ENCODE peak calls at places on chromosome 22, in four cellular contexts. N is cardiac muscle cell, G is HL-60, D is endothelial cell. U is an unnamed sample.

GRCh38 chr22:22802346-22802970 is 85.2 kb upstream of the IGLL5 start:
- DNase-seq in N (no peak), G (no peak), D (no peak), U (no peak)

GRCh38 chr22:39144101-39144815 is 8.2 kb downstream of the CBX7 start:
- DNase-seq in N (no peak), G (no peak), D (no peak), U (no peak)

GRCh38 chr22:35174398-35174797 is 82.9 kb upstream of the HMGXB4 start:
- DNase-seq in N (no peak), G (no peak), D (no peak), U (no peak)

GRCh38 chr22:44523981-44524759 is 26.1 kb upstream of the RTL6 start:
- DNase-seq in N (peak; percentile 44), G (no peak), D (no peak), U (no peak)

GRCh38 chr22:46663436-46664100 is 43.4 kb downstream of the GRAMD4 start:
- DNase-seq in N (no peak), G (no peak), D (no peak), U (no peak)

GRCh38 chr22:27094633-27095308 is 437.4 kb downstream of the MIAT start:
- DNase-seq in N (no peak), G (no peak), D (no peak), U (no peak)

GRCh38 chr22:23534851-23535717 is 45.0 kb downstream of the IGLL1 start:
- DNase-seq in N (no peak), G (no peak), D (no peak), U (no peak)

GRCh38 chr22:47421846-47422245 is 659.4 kb downstream of the TBC1D22A start:
- DNase-seq in N (no peak), G (no peak), D (no peak), U (no peak)

GRCh38 chr22:44691796-44692661 is 10.0 kb upstream of the PRR5 start:
- DNase-seq in N (no peak), G (no peak), D (no peak), U (no peak)

GRCh38 chr22:23608583-23608982 is 23.5 kb downstream of the DRICH1 start:
- DNase-seq in N (peak; percentile 74), G (no peak), D (peak; percentile 64), U (no peak)

GRCh38 chr22:28656156-28656555 is 23.5 kb downstream of the TTC28 start:
- DNase-seq in N (peak; percentile 6), G (no peak), D (peak; percentile 6), U (no peak)

GRCh38 chr22:36177160-36177559 is 16.6 kb upstream of the APOL3 start:
- DNase-seq in N (no peak), G (no peak), D (no peak), U (no peak)

GRCh38 chr22:40310771-40311120 is 35.6 kb upstream of the ADSL start:
- DNase-seq in N (no peak), G (no peak), D (no peak), U (no peak)

GRCh38 chr22:31106651-31107205 is 640 bp downstream of the SELENOM start:
- DNase-seq in N (no peak), G (no peak), D (peak; percentile 36), U (peak; percentile 40)

GRCh38 chr22:35367331-35367886 is 13.5 kb upstream of the HMOX1 start:
- DNase-seq in N (no peak), G (no peak), D (no peak), U (peak; percentile 74)

GRCh38 chr22:50683994-50684371 is 11.4 kb downstream of the SHANK3 start:
- DNase-seq in N (no peak), G (no peak), D (no peak), U (no peak)

GRCh38 chr22:26648011-26648497 is 9.3 kb upstream of the MIAT start:
- DNase-seq in N (no peak), G (no peak), D (no peak), U (no peak)

GRCh38 chr22:26597026-26597425 is 7.1 kb upstream of the TPST2 start:
- DNase-seq in N (no peak), G (no peak), D (no peak), U (no peak)

GRCh38 chr22:38953577-38954413 is 3.6 kb upstream of the APOBEC3A start:
- DNase-seq in N (no peak), G (peak; percentile 65), D (no peak), U (peak; percentile 94)

GRCh38 chr22:46419754-46420571 is 84.4 kb downstream of the TRMU start:
- DNase-seq in N (no peak), G (no peak), D (no peak), U (no peak)

GRCh38 chr22:50656122-50657070 is 16.2 kb upstream of the SHANK3 start:
- DNase-seq in N (no peak), G (no peak), D (no peak), U (no peak)

GRCh38 chr22:47107431-47107830 is 345.0 kb downstream of the TBC1D22A start:
- DNase-seq in N (no peak), G (no peak), D (no peak), U (no peak)

GRCh38 chr22:45425101-45425500 is 11.6 kb downstream of the RIBC2 start:
- DNase-seq in N (no peak), G (no peak), D (no peak), U (no peak)

GRCh38 chr22:39139933-39140332 is 12.5 kb downstream of the CBX7 start:
- DNase-seq in N (peak; percentile 40), G (no peak), D (no peak), U (no peak)

GRCh38 chr22:27560781-27561180 is 240.8 kb downstream of the MN1 start:
- DNase-seq in N (no peak), G (no peak), D (no peak), U (no peak)

GRCh38 chr22:35986085-35986484 is 42.5 kb downstream of the RBFOX2 start:
- DNase-seq in N (no peak), G (no peak), D (no peak), U (no peak)

GRCh38 chr22:47423266-47423665 is 660.8 kb downstream of the TBC1D22A start:
- DNase-seq in N (no peak), G (no peak), D (no peak), U (no peak)

DNA sequence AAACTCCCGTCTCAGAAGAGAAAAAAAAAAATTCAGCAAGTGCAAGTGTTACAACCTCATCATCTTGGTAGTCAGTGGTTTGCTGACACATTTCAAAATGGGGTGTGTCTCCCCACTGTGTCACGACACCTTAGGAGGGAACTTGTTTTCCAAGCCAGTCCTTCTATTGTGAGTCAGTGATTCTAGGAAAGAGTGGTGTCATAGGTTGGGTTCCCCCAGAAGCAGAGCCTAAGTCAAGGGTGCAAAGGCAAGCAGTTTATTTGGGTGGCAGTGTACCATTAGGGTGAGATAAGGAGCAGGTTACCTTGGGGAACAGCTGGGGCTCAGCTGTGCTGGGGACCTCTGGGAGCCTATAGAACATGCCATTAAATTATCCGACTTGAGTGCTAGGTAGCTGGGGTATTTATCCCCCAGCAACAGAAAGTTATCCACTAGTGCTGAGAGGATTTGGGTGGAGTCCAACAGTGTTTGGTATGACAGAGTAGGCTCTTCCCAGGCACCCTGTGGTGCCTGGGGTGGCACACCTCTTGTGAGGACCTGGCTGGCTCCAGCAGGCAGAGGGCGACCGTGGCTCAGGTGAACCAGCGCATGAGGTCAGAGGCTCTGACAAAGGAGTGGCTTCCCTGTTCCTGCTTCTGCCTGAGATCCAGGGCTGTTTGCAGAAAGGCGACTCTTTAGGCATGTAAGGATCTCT is 41.7 kb downstream of the KIAA1671 start:
- DNase-seq in N (peak; percentile 41), G (no peak), D (no peak), U (no peak)
- TF ChIP-seq CTCF in N (no peak), G (no peak), D (no peak), U (no peak)

GRCh38 chr22:43136801-43137200 is 6.4 kb downstream of the MCAT start:
- DNase-seq in N (no peak), G (no peak), D (no peak), U (no peak)
- TF ChIP-seq CTCF in N (no peak), G (no peak), D (no peak), U (no peak)

DNA sequence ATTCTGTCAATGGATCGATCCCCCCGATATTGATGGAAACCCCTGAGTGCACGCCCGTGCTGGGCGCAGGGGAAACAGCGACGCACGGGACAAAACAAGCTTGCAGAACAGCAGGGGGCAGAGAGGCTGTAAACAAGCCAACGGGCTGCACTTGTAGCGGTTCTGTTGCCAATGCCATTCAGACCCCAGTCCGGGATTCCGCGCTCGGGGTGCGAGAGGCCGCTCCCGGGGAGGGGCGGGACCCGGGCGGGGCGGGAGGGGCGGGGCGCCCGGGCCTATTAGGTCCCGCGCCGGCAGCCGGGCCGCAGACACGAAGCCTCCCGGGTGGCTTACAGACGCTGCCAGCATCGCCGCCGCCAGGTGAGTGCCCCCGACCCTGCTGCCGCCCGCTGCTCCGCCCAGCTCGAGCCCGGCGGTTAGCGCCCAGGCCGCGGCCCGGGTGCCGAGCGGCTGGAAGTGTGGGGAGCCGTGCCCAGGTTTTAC is at the start of gene BIK:
- DNase-seq in N (peak; percentile 75), G (peak; percentile 61), D (peak; percentile 50), U (peak; percentile 59)
- TF ChIP-seq CTCF in N (peak; percentile 31), G (no peak), D (no peak), U (no peak)

GRCh38 chr22:34105461-34106062 is 185.3 kb upstream of the LARGE1 start:
- DNase-seq in N (peak; percentile 69), G (no peak), D (peak; percentile 53), U (no peak)
- TF ChIP-seq CTCF in N (no peak), G (peak; percentile 53), D (peak; percentile 27), U (peak; percentile 24)

DNA sequence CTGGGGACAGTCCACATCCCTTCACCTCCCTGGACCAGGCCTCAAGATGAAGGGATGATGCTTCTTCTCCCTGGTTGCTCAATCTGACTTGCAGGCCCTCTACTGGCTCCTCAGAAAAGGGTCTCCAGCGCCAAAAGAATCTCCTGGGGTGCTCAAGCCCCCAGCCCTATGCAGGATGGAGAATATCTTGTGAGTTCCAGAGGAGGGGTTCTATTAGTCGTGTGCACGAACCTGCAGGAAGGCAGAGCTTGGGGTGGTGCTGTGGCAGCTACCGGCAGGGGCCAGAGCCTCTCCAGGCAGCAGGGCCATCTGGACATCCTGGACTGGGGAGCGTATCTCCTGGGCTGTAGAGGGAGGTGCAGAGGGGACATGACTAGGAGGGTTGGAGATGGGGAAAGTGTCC is 1339.5 kb downstream of the BRD1 start:
- DNase-seq in N (no peak), G (no peak), D (no peak), U (no peak)
- TF ChIP-seq CTCF in N (no peak), G (no peak), D (no peak), U (no peak)

GRCh38 chr22:19850482-19851109 is 4.1 kb downstream of the GNB1L start:
- DNase-seq in N (no peak), G (no peak), D (no peak), U (no peak)
- TF ChIP-seq CTCF in N (no peak), G (no peak), D (no peak), U (no peak)

GRCh38 chr22:37608477-37609239 is at the start of gene GGA1:
- DNase-seq in N (peak; percentile 95), G (peak; percentile 97), D (peak; percentile 94), U (peak; percentile 100)
- TF ChIP-seq CTCF in N (no peak), G (no peak), D (peak; percentile 11), U (no peak)

DNA sequence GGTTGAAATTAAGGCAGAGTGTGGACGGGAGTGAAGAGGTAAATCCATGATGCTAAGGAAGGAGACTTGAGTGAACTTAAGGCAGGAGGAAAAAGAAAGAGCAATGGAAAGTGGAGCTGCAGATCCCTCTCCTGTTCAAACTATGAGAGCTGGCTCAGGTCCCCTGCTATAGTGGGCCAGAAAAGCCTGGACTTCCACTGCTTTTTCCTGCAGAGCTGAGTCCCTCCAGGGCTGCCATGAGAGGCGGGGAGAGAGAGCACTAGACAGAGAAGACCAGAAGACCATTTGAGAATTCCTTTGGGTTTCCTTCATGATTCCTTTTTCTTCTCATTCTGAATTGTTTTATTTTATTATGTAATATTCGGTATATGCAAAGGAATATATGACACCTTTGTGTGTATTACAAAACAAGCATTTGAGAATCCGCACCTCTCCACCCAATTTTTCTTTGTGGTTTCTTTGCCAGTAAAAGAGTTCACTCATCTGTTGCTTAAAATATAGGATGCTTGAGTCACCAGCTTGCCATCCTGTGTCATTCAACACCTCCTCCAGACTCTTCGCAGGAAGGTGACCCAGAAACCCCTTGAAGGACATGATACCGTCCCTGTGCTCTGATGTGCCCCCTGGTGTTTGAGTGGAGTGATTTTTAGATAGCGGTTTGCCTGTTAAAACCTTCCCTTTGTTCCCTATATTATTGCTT is 24.4 kb downstream of the SREBF2 start:
- DNase-seq in N (peak; percentile 76), G (peak; percentile 68), D (peak; percentile 70), U (peak; percentile 51)
- TF ChIP-seq CTCF in N (peak; percentile 68), G (peak; percentile 64), D (peak; percentile 64), U (peak; percentile 77)

U was measured in CD14-positive monocyte.